ENCODE peak calls at places on chromosomes 13 and 19, in four cellular contexts. One of them, this sample, is unnamed.

GRCh38 chr19:44848036-44848804 is 2.1 kb downstream of the NECTIN2 start:
- DNase-seq in activated naive CD8-positive, alpha-beta T cell treated with anti-CD3 and anti-CD28 coated beads, Interleukin-2, amount 50 U/mL, for 16 hours: no peak
- DNase-seq in NCI-H82: peak; percentile 69
- DNase-seq in natural killer cell: no peak
- DNase-seq in this sample: no peak

GRCh38 chr13:24203726-24204295 is 43.3 kb downstream of the SPATA13 start:
- DNase-seq in NCI-H82: no peak
- DNase-seq in natural killer cell: no peak
- DNase-seq in activated naive CD8-positive, alpha-beta T cell treated with anti-CD3 and anti-CD28 coated beads, Interleukin-2, amount 50 U/mL, for 16 hours: no peak
- DNase-seq in this sample: no peak

GRCh38 chr13:34667356-34668218 is 274.5 kb upstream of the NBEA start:
- DNase-seq in activated naive CD8-positive, alpha-beta T cell treated with anti-CD3 and anti-CD28 coated beads, Interleukin-2, amount 50 U/mL, for 16 hours: no peak
- DNase-seq in NCI-H82: no peak
- DNase-seq in natural killer cell: no peak
- DNase-seq in this sample: no peak

GRCh38 chr13:40536443-40537113 is 129.9 kb downstream of the FOXO1 start:
- DNase-seq in activated naive CD8-positive, alpha-beta T cell treated with anti-CD3 and anti-CD28 coated beads, Interleukin-2, amount 50 U/mL, for 16 hours: no peak
- DNase-seq in natural killer cell: no peak
- DNase-seq in NCI-H82: no peak
- DNase-seq in this sample: no peak

GRCh38 chr19:15631817-15632216 is 8.9 kb upstream of the CYP4F3 start:
- DNase-seq in NCI-H82: peak; percentile 50
- DNase-seq in natural killer cell: no peak
- DNase-seq in activated naive CD8-positive, alpha-beta T cell treated with anti-CD3 and anti-CD28 coated beads, Interleukin-2, amount 50 U/mL, for 16 hours: no peak
- DNase-seq in this sample: peak; percentile 16

GRCh38 chr13:113610266-113610665 is 25.7 kb downstream of the TFDP1 start:
- DNase-seq in activated naive CD8-positive, alpha-beta T cell treated with anti-CD3 and anti-CD28 coated beads, Interleukin-2, amount 50 U/mL, for 16 hours: no peak
- DNase-seq in natural killer cell: no peak
- DNase-seq in NCI-H82: no peak
- DNase-seq in this sample: no peak

GRCh38 chr19:12792048-12792852 is 964 bp downstream of the JUNB start:
- DNase-seq in NCI-H82: peak; percentile 90
- DNase-seq in natural killer cell: peak; percentile 73
- DNase-seq in activated naive CD8-positive, alpha-beta T cell treated with anti-CD3 and anti-CD28 coated beads, Interleukin-2, amount 50 U/mL, for 16 hours: no peak
- DNase-seq in this sample: peak; percentile 92

GRCh38 chr19:15441317-15441716 is 8.4 kb downstream of the WIZ start:
- DNase-seq in NCI-H82: no peak
- DNase-seq in natural killer cell: no peak
- DNase-seq in activated naive CD8-positive, alpha-beta T cell treated with anti-CD3 and anti-CD28 coated beads, Interleukin-2, amount 50 U/mL, for 16 hours: no peak
- DNase-seq in this sample: no peak

GRCh38 chr13:52845766-52846566 is 2.5 kb downstream of the PCDH8 start:
- DNase-seq in NCI-H82: peak; percentile 93
- DNase-seq in activated naive CD8-positive, alpha-beta T cell treated with anti-CD3 and anti-CD28 coated beads, Interleukin-2, amount 50 U/mL, for 16 hours: no peak
- DNase-seq in natural killer cell: no peak
- DNase-seq in this sample: no peak

GRCh38 chr19:49676690-49677231 is 310 bp upstream of the PRMT1 start:
- DNase-seq in NCI-H82: peak; percentile 100
- DNase-seq in activated naive CD8-positive, alpha-beta T cell treated with anti-CD3 and anti-CD28 coated beads, Interleukin-2, amount 50 U/mL, for 16 hours: peak; percentile 98
- DNase-seq in natural killer cell: peak; percentile 97
- DNase-seq in this sample: peak; percentile 90

GRCh38 chr13:98399756-98400155 is 177.2 kb downstream of the STK24 start:
- DNase-seq in natural killer cell: no peak
- DNase-seq in activated naive CD8-positive, alpha-beta T cell treated with anti-CD3 and anti-CD28 coated beads, Interleukin-2, amount 50 U/mL, for 16 hours: no peak
- DNase-seq in NCI-H82: no peak
- DNase-seq in this sample: no peak

GRCh38 chr19:10290876-10291553 is 1.3 kb downstream of the ICAM5 start:
- DNase-seq in NCI-H82: peak; percentile 76
- DNase-seq in activated naive CD8-positive, alpha-beta T cell treated with anti-CD3 and anti-CD28 coated beads, Interleukin-2, amount 50 U/mL, for 16 hours: no peak
- DNase-seq in natural killer cell: peak; percentile 43
- DNase-seq in this sample: no peak

GRCh38 chr13:25836709-25837316 is 215.0 kb downstream of the SHISA2 start:
- DNase-seq in NCI-H82: no peak
- DNase-seq in activated naive CD8-positive, alpha-beta T cell treated with anti-CD3 and anti-CD28 coated beads, Interleukin-2, amount 50 U/mL, for 16 hours: no peak
- DNase-seq in natural killer cell: no peak
- DNase-seq in this sample: no peak

GRCh38 chr13:113835461-113836274 is 28.2 kb downstream of the GAS6 start:
- DNase-seq in activated naive CD8-positive, alpha-beta T cell treated with anti-CD3 and anti-CD28 coated beads, Interleukin-2, amount 50 U/mL, for 16 hours: no peak
- DNase-seq in NCI-H82: peak; percentile 62
- DNase-seq in natural killer cell: no peak
- DNase-seq in this sample: no peak

This sample was measured in T-helper 2 cell.